ENCODE peak calls at places on chromosomes 5 and 9, in nine cellular contexts. B is brain microvascular endothelial cell; Q is stomach; I is stimulated activated CD8-positive, alpha-beta memory T cell treated with anti-CD3 and anti-CD28 coated beads, Interleukin-2, amount 100 ng/mL, for 1 hour; G is NCI-H1105 treated with DMSO at 0.1 percent for 48 hours; O is anterior cingulate cortex; J is EL; K is Daoy; A is left cardiac atrium. L is an unnamed sample.

GRCh38 chr5:19771174-19771835 is 216.7 kb downstream of the CDH18 start:
- DNase-seq in B (no peak), Q (no peak), I (no peak), G (no peak), O (no peak), J (peak), K (peak), A (no peak), L (no peak)

GRCh38 chr9:109815366-109815947 is 35.5 kb downstream of the PALM2AKAP2 start:
- DNase-seq in B (peak), Q (no peak), I (no peak), G (no peak), O (no peak), J (peak), K (peak), A (no peak), L (no peak)

GRCh38 chr9:134644715-134645606 is 3.4 kb downstream of the COL5A1 start:
- DNase-seq in B (peak), Q (peak), I (no peak), G (no peak), O (no peak), J (peak), K (peak), A (peak), L (no peak)

GRCh38 chr5:150801117-150801927 is 22.8 kb downstream of the SMIM3 start:
- DNase-seq in B (no peak), Q (no peak), I (no peak), G (peak), O (peak), J (peak), K (peak), A (no peak), L (peak)

GRCh38 chr5:131745594-131746175 is 51.1 kb downstream of the FNIP1 start:
- DNase-seq in B (peak), Q (no peak), I (no peak), G (no peak), O (no peak), J (no peak), K (no peak), A (no peak), L (no peak)

GRCh38 chr5:150329038-150329437 is 26.3 kb upstream of the ARSI start:
- DNase-seq in B (no peak), Q (no peak), I (no peak), G (no peak), O (no peak), J (no peak), K (no peak), A (no peak), L (no peak)

GRCh38 chr5:26761040-26761439 is 277.3 kb downstream of the CDH9 start:
- DNase-seq in B (no peak), Q (no peak), I (no peak), G (peak), O (no peak), J (no peak), K (no peak), A (no peak), L (peak)

GRCh38 chr5:73135429-73136276 is 15.3 kb downstream of the TMEM171 start:
- DNase-seq in B (peak), Q (no peak), I (no peak), G (no peak), O (no peak), J (peak), K (peak), A (no peak), L (peak)

GRCh38 chr5:132458226-132458560 is 32.4 kb downstream of the IRF1 start:
- DNase-seq in B (no peak), Q (no peak), I (no peak), G (no peak), O (no peak), J (peak), K (no peak), A (no peak), L (no peak)

GRCh38 chr9:107172979-107173347 is 110.1 kb upstream of the RAD23B start:
- DNase-seq in B (no peak), Q (no peak), I (no peak), G (no peak), O (no peak), J (no peak), K (no peak), A (no peak), L (no peak)

GRCh38 chr5:57094753-57095683 is 78.8 kb upstream of the GPBP1 start:
- DNase-seq in B (peak), Q (peak), I (no peak), G (no peak), O (no peak), J (peak), K (peak), A (no peak), L (no peak)

GRCh38 chr9:13378171-13378570 is 98.7 kb upstream of the MPDZ start:
- DNase-seq in B (no peak), Q (no peak), I (no peak), G (no peak), O (no peak), J (no peak), K (peak), A (no peak), L (no peak)

GRCh38 chr5:175383350-175383749 is 60.6 kb downstream of the DRD1 start:
- DNase-seq in B (no peak), Q (no peak), I (no peak), G (peak), O (no peak), J (no peak), K (peak), A (no peak), L (no peak)

GRCh38 chr9:91580136-91580535 is 156.5 kb upstream of the NFIL3 start:
- DNase-seq in B (peak), Q (no peak), I (no peak), G (no peak), O (no peak), J (peak), K (peak), A (no peak), L (no peak)

GRCh38 chr5:14101922-14102321 is 41.2 kb upstream of the TRIO start:
- DNase-seq in B (no peak), Q (no peak), I (no peak), G (no peak), O (no peak), J (peak), K (no peak), A (no peak), L (no peak)

GRCh38 chr5:15720515-15720914 is 220.5 kb downstream of the FBXL7 start:
- DNase-seq in B (no peak), Q (no peak), I (no peak), G (no peak), O (no peak), J (no peak), K (no peak), A (no peak), L (no peak)

GRCh38 chr9:38380872-38381534 is 11.5 kb upstream of the ALDH1B1 start:
- DNase-seq in B (no peak), Q (no peak), I (no peak), G (peak), O (no peak), J (no peak), K (no peak), A (no peak), L (no peak)

GRCh38 chr9:86801246-86801645 is 146.1 kb downstream of the GAS1 start:
- DNase-seq in B (no peak), Q (no peak), I (no peak), G (no peak), O (no peak), J (no peak), K (no peak), A (no peak), L (no peak)

L was measured in D341Med.